ENCODE peak calls at places on chromosomes 1 and 21, in four cellular contexts. C is IMR-90, G is right cardiac atrium, Y is OCI-LY7. X is an unnamed sample.

GRCh38 chr1:218463194-218464156 is 118.3 kb downstream of the TGFB2 start:
- DNase-seq in G (peak; percentile 86), C (peak; percentile 79), Y (no peak), X (no peak)

GRCh38 chr1:62784509-62785365 is 805 bp downstream of the ATG4C start:
- DNase-seq in G (no peak), Y (peak; percentile 13), C (peak; percentile 19), X (no peak)

GRCh38 chr1:157775101-157775870 is 1.6 kb downstream of the FCRL2 start:
- DNase-seq in G (no peak), Y (no peak), C (no peak), X (no peak)

GRCh38 chr21:26846036-26846931 is 1.1 kb upstream of the ADAMTS1 start:
- DNase-seq in Y (no peak), C (peak; percentile 82), G (peak; percentile 96), X (no peak)

GRCh38 chr1:92087542-92087941 is 7.4 kb downstream of the BTBD8 start:
- DNase-seq in Y (no peak), G (no peak), C (no peak), X (no peak)

GRCh38 chr1:52665173-52666020 is 32.4 kb downstream of the SHISAL2A start:
- DNase-seq in C (no peak), Y (no peak), G (no peak), X (no peak)

GRCh38 chr1:108049083-108049819 is 84.3 kb upstream of the VAV3 start:
- DNase-seq in Y (peak; percentile 36), C (no peak), G (peak; percentile 76), X (no peak)

GRCh38 chr1:244049142-244049968 is 1.7 kb upstream of the ZBTB18 start:
- DNase-seq in G (peak; percentile 76), C (no peak), Y (peak; percentile 67), X (peak; percentile 69)

GRCh38 chr1:52423771-52424170 is 19.4 kb downstream of the PRPF38A start:
- DNase-seq in G (no peak), C (no peak), Y (no peak), X (peak; percentile 85)

GRCh38 chr1:91166106-91166712 is 144.4 kb upstream of the ZNF644 start:
- DNase-seq in Y (peak; percentile 64), C (peak; percentile 56), G (peak; percentile 74), X (peak; percentile 4)

GRCh38 chr1:206590025-206590834 is 22.0 kb downstream of the EIF2D start:
- DNase-seq in G (no peak), Y (no peak), C (peak; percentile 80), X (peak; percentile 36)

GRCh38 chr1:26831059-26831458 is 4.6 kb downstream of the ZDHHC18 start:
- DNase-seq in G (no peak), C (no peak), Y (no peak), X (no peak)

GRCh38 chr1:29488086-29488793 is 251.9 kb downstream of the PTPRU start:
- DNase-seq in Y (no peak), G (no peak), C (no peak), X (no peak)

GRCh38 chr1:100762461-100762860 is 42.9 kb downstream of the VCAM1 start:
- DNase-seq in Y (no peak), C (no peak), G (no peak), X (no peak)

GRCh38 chr21:45805321-45805720 is 161.8 kb downstream of the PCBP3 start:
- DNase-seq in G (no peak), Y (no peak), C (no peak), X (no peak)

GRCh38 chr1:29176567-29176966 is 5.1 kb downstream of the SRSF4 start:
- DNase-seq in C (no peak), G (no peak), Y (no peak), X (no peak)

GRCh38 chr1:203320546-203321272 is 15.4 kb downstream of the BTG2 start:
- DNase-seq in Y (peak; percentile 99), G (peak; percentile 66), C (peak; percentile 63), X (no peak)

GRCh38 chr21:36744560-36745231 is 45.8 kb downstream of the SIM2 start:
- DNase-seq in Y (no peak), G (no peak), C (no peak), X (no peak)

GRCh38 chr1:9075023-9075422 is 5.6 kb upstream of the SLC2A5 start:
- DNase-seq in C (no peak), G (no peak), Y (peak; percentile 76), X (no peak)

GRCh38 chr1:203324103-203325003 is 19.0 kb downstream of the BTG2 start:
- DNase-seq in G (peak; percentile 75), C (no peak), Y (peak; percentile 58), X (peak; percentile 90)

GRCh38 chr1:22846453-22846852 is 126.2 kb downstream of the LACTBL1 start:
- DNase-seq in G (no peak), C (no peak), Y (no peak), X (no peak)

GRCh38 chr21:33433425-33434114 is 30.4 kb downstream of the IFNGR2 start:
- DNase-seq in G (no peak), Y (no peak), C (no peak), X (no peak)

GRCh38 chr21:33434770-33435360 is 31.7 kb downstream of the IFNGR2 start:
- DNase-seq in C (peak; percentile 96), G (no peak), Y (peak; percentile 60), X (peak; percentile 24)

GRCh38 chr21:33430858-33431257 is 27.6 kb downstream of the IFNGR2 start:
- DNase-seq in C (no peak), G (no peak), Y (no peak), X (no peak)

GRCh38 chr21:33432496-33432895 is 29.3 kb downstream of the IFNGR2 start:
- DNase-seq in Y (no peak), C (no peak), G (no peak), X (no peak)

DNA sequence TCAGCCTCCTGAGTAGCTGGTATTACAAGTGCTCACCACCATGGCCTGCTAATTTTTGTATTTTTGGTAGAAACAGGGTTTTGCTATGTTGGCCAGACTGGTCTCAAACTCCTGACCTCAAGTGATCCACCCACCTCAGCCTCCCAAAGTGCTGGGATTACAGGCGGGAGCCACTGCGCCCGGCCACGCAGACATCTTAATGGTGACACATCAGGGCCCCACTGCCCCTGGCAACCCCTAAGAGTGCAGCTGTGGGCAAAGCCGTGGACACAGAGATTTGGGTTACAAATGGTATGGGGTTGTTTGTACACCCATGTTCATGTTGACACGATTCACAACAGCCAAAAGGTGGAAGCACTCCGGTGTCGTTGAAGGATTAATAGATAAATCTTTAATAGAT is 29.8 kb downstream of the IFNGR2 start:
- DNase-seq in C (no peak), G (no peak), Y (no peak), X (no peak)
- H3K27ac ChIP-seq in C (no peak overlapping the region), G (no peak overlapping the region), Y (no peak overlapping the region), X (no peak overlapping the region)

DNA sequence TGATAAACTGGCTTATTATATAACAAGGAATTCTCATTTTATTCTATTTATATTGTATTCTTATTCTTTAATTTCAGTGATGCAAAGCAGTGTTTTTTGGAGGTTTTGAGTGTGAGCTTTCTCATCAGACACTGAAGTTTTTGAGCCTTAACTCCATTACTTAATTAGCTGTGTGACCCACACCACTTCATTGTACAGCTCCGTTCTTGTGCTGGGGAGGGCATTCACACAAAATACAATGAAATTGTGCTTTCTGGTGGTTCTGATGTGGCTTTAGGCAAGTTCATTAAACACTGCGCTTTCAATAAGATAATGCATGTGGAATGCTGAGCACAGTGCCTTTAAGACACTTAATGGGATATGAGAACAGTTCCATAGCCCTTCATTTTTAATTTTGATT is 102.7 kb upstream of the TPTE start:
- DNase-seq in Y (no peak), G (no peak), C (no peak), X (no peak)
- H3K9me3 ChIP-seq in Y (peaks cover 53% of the 10 kb centered on the region), G (peaks cover 2% of the 10 kb centered on the region), C (peaks cover 50% of the 10 kb centered on the region), X (peaks cover 4% of the 10 kb centered on the region)

DNA sequence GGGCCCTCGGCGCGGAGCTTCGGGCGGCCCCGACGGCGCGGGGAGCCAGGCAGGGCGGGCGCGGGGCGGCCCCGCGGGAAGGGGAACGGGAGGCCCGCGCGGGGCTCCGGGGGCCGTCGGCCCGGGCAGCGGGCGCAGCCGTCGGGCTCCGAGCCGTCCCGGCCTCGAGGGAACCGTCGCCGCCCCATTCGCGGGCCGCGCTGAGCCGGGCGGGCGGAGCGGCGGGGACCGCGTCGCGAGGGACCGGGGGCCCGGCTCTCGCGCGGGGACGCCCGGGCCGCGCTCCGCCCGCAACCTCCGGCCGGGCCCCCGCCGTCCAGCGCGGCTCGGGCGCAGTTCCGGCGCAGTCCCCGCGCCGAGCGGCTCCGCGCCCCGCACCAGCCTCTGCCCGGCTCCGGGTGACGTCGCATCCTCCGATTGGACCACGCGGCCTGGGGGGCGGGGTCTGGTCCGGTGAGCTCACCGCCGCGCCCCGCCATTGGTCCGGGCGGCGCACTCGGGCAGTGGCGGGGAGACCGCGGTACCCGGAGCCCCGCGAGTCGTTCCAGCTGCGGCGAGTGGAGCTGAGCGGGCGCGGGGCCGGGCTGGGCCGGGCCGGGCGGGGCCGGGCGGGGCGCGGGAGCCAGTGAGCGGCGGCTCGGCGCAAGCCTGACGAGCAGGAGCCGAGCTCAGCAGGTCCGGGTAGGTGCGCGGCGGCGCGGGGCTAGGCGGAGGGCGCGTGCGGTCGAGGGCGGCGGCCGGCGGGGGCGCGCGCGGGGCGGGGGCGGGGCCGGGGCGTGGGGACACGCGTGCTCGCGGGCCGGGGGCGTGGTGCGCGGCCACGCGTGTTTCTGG is 66.7 kb upstream of the VAMP3 start:
- DNase-seq in G (peak; percentile 98), Y (no peak), C (peak; percentile 78), X (peak; percentile 94)
- H3K27ac ChIP-seq in G (no peak overlapping the region), Y (no peak overlapping the region), C (no peak overlapping the region), X (no peak overlapping the region)

DNA sequence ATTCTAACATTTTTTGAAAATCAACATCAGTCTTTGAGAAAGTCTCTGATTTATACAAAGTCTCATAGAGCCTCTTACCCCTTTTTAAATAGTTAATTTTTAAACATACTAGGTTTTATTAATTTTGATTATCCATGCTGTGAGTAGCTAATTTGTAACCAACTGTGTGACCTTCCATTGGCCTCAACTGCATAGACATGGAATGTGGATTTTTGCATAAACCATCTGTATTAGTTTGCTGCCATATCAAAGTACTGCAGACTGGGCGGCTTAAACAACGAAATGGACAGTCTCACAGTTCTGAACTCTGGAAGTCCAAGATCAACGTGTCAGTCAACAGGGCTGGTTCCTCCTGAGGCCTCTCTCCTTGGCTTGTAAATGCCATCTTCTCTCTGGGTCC is 89.2 kb upstream of the AJAP1 start:
- DNase-seq in G (no peak), C (no peak), Y (no peak), X (no peak)
- H3K9me3 ChIP-seq in G (no peaks in the 10 kb centered on the region), C (peaks cover 24% of the 10 kb centered on the region), Y (no peaks in the 10 kb centered on the region), X (no peaks in the 10 kb centered on the region)

X was measured in naive thymus-derived CD4-positive, alpha-beta T cell.